ENCODE peak calls at places on chromosomes 11 and 22, in five cellular contexts. One of them, this sample, is unnamed.
A peak's percentile ranks its signal among the peaks of the same experiment; 100 is the strongest.

GRCh38 chr11:12922418-12922817 is 86.7 kb upstream of the RASSF10 start:
- DNase-seq in kidney tubule cell: no peak
- DNase-seq in PC-3: no peak
- DNase-seq in colonic mucosa: no peak
- DNase-seq in stomach: no peak
- DNase-seq in this sample: no peak

GRCh38 chr11:44269369-44270351 is 40.3 kb downstream of the ALX4 start:
- DNase-seq in PC-3: no peak
- DNase-seq in colonic mucosa: no peak
- DNase-seq in stomach: no peak
- DNase-seq in kidney tubule cell: no peak
- DNase-seq in this sample: no peak

GRCh38 chr22:41445171-41446056 is 1.2 kb downstream of the TOB2 start:
- DNase-seq in kidney tubule cell: peak; percentile 29
- DNase-seq in stomach: peak; percentile 32
- DNase-seq in colonic mucosa: peak; percentile 45
- DNase-seq in PC-3: peak; percentile 43
- DNase-seq in this sample: peak; percentile 34

GRCh38 chr22:24580276-24580675 is 12.6 kb downstream of the LRRC75B start:
- DNase-seq in PC-3: peak; percentile 14
- DNase-seq in kidney tubule cell: peak; percentile 74
- DNase-seq in stomach: no peak
- DNase-seq in colonic mucosa: no peak
- DNase-seq in this sample: peak; percentile 87

GRCh38 chr11:57498540-57498939 is 17.0 kb downstream of the SLC43A1 start:
- DNase-seq in stomach: no peak
- DNase-seq in kidney tubule cell: peak; percentile 33
- DNase-seq in colonic mucosa: no peak
- DNase-seq in PC-3: no peak
- DNase-seq in this sample: no peak

GRCh38 chr11:117795726-117796455 is 1.1 kb downstream of the DSCAML1 start:
- DNase-seq in stomach: no peak
- DNase-seq in PC-3: no peak
- DNase-seq in kidney tubule cell: peak; percentile 12
- DNase-seq in colonic mucosa: no peak
- DNase-seq in this sample: no peak

GRCh38 chr11:14386895-14387480 is 28.0 kb upstream of the RRAS2 start:
- DNase-seq in PC-3: no peak
- DNase-seq in kidney tubule cell: peak; percentile 28
- DNase-seq in colonic mucosa: no peak
- DNase-seq in stomach: no peak
- DNase-seq in this sample: peak; percentile 83

GRCh38 chr11:62147545-62147944 is 23.7 kb downstream of the INCENP start:
- DNase-seq in PC-3: no peak
- DNase-seq in colonic mucosa: no peak
- DNase-seq in stomach: peak; percentile 14
- DNase-seq in kidney tubule cell: no peak
- DNase-seq in this sample: no peak

GRCh38 chr11:55773138-55773537 is at the start of gene OR5D13:
- DNase-seq in stomach: no peak
- DNase-seq in colonic mucosa: no peak
- DNase-seq in PC-3: no peak
- DNase-seq in kidney tubule cell: no peak
- DNase-seq in this sample: no peak

GRCh38 chr11:67301313-67301921 is 1.9 kb upstream of the SSH3 start:
- DNase-seq in kidney tubule cell: no peak
- DNase-seq in PC-3: no peak
- DNase-seq in stomach: no peak
- DNase-seq in colonic mucosa: peak; percentile 24
- DNase-seq in this sample: no peak

GRCh38 chr22:37731804-37732471 is 35.1 kb downstream of the TRIOBP start:
- DNase-seq in kidney tubule cell: peak; percentile 66
- DNase-seq in stomach: peak; percentile 65
- DNase-seq in colonic mucosa: peak; percentile 80
- DNase-seq in PC-3: no peak
- DNase-seq in this sample: no peak